ENCODE peak calls at places on chromosomes 2 and 18, in six cellular contexts. One of them, this sample, is unnamed. For H3K4me1, the result is how much of the 10 kb centered on the place peaks cover.

GRCh38 chr2:9138507-9139085 is 68.0 kb upstream of the ASAP2 start:
- DNase-seq in thyroid gland: no peak
- DNase-seq in stomach: no peak
- DNase-seq in A549: peak
- DNase-seq in breast epithelium: no peak
- DNase-seq in upper lobe of left lung: no peak
- DNase-seq in this sample: no peak

GRCh38 chr2:232142049-232142448 is 180.5 kb downstream of the DIS3L2 start:
- DNase-seq in breast epithelium: no peak
- DNase-seq in stomach: no peak
- DNase-seq in upper lobe of left lung: no peak
- DNase-seq in A549: peak
- DNase-seq in thyroid gland: peak
- DNase-seq in this sample: no peak

GRCh38 chr2:17800693-17801458 is 15.4 kb upstream of the MSGN1 start:
- DNase-seq in upper lobe of left lung: no peak
- DNase-seq in breast epithelium: no peak
- DNase-seq in stomach: no peak
- DNase-seq in thyroid gland: no peak
- DNase-seq in A549: no peak
- DNase-seq in this sample: no peak

GRCh38 chr18:36522503-36522902 is 225.0 kb downstream of the FHOD3 start:
- DNase-seq in breast epithelium: no peak
- DNase-seq in A549: no peak
- DNase-seq in thyroid gland: no peak
- DNase-seq in stomach: no peak
- DNase-seq in upper lobe of left lung: no peak
- DNase-seq in this sample: no peak

GRCh38 chr2:121491566-121491965 is 39.1 kb upstream of the RNU4ATAC start:
- DNase-seq in stomach: no peak
- DNase-seq in thyroid gland: no peak
- DNase-seq in upper lobe of left lung: no peak
- DNase-seq in A549: no peak
- DNase-seq in breast epithelium: no peak
- DNase-seq in this sample: no peak

GRCh38 chr2:48145845-48146452 is 239.7 kb upstream of the FBXO11 start:
- DNase-seq in upper lobe of left lung: peak
- DNase-seq in breast epithelium: no peak
- DNase-seq in A549: no peak
- DNase-seq in stomach: no peak
- DNase-seq in thyroid gland: no peak
- DNase-seq in this sample: no peak

GRCh38 chr18:8046421-8046820 is 479.3 kb downstream of the PTPRM start:
- DNase-seq in A549: no peak
- DNase-seq in upper lobe of left lung: no peak
- DNase-seq in breast epithelium: no peak
- DNase-seq in thyroid gland: no peak
- DNase-seq in stomach: no peak
- DNase-seq in this sample: no peak

GRCh38 chr2:52465267-52465666 is 1302.3 kb upstream of the CHAC2 start:
- DNase-seq in thyroid gland: no peak
- DNase-seq in upper lobe of left lung: no peak
- DNase-seq in breast epithelium: no peak
- DNase-seq in A549: no peak
- DNase-seq in stomach: no peak
- DNase-seq in this sample: no peak

GRCh38 chr2:26246818-26247217 is 2.1 kb downstream of the HADHB start:
- DNase-seq in stomach: no peak
- DNase-seq in upper lobe of left lung: no peak
- DNase-seq in A549: peak
- DNase-seq in breast epithelium: no peak
- DNase-seq in thyroid gland: no peak
- DNase-seq in this sample: peak

GRCh38 chr2:26245810-26246209 is 1.1 kb downstream of the HADHB start:
- DNase-seq in breast epithelium: no peak
- DNase-seq in A549: no peak
- DNase-seq in upper lobe of left lung: no peak
- DNase-seq in stomach: no peak
- DNase-seq in thyroid gland: no peak
- DNase-seq in this sample: no peak

GRCh38 chr2:26243643-26244478 is 571 bp downstream of the HADHA start:
- DNase-seq in breast epithelium: no peak
- DNase-seq in upper lobe of left lung: peak
- DNase-seq in A549: peak
- DNase-seq in thyroid gland: no peak
- DNase-seq in stomach: peak
- DNase-seq in this sample: no peak

GRCh38 chr2:26245231-26245732 is 543 bp downstream of the HADHB start:
- DNase-seq in stomach: peak
- DNase-seq in A549: no peak
- DNase-seq in thyroid gland: peak
- DNase-seq in breast epithelium: no peak
- DNase-seq in upper lobe of left lung: peak
- DNase-seq in this sample: no peak

DNA sequence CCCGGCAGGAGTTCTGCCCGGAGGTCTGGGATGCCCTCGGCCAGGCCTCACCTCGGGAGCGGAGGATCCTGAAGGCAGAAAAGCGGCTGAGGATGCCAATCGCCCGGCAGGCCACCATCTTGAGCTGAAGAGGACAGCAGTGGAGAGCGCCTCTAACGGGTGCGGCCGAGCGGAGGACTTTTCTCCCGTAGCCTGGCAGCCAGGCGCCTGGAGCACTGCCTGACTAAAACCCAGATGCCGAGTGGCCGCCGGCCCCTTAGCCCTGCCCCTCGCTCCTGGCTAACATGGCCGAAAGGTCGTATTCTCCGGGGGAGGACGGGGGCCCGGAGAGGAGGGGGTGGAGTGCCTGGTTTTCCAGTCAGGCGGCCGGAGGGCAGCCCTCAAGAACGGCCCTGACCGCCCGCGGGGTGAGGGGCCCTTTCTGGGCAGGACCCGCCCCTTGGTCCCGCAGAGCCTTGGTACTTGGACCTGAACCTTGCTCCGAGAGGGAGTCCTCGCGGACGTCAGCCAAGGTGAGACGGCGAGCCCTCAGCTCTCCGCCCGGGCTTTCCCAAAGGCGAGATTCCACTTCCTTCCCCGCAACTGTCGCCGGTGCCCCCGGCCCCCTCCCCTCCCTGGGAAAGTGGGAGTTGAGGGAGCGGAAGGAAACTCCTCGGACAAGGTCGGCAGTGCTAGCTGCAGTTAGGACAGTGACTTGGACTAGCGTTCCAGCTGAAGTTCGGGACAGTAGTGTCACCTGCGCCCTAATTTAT is at the start of the genes HADHA and HADHB:
- DNase-seq in breast epithelium: peak
- DNase-seq in upper lobe of left lung: peak
- DNase-seq in thyroid gland: peak
- DNase-seq in stomach: peak
- DNase-seq in A549: peak
- DNase-seq in this sample: peak
- TF ChIP-seq POLR2A in breast epithelium: peak
- TF ChIP-seq POLR2A in upper lobe of left lung: peak
- TF ChIP-seq POLR2A in thyroid gland: peak
- TF ChIP-seq POLR2A in stomach: peak
- TF ChIP-seq POLR2A in A549: peak
- TF ChIP-seq POLR2A in this sample: no peak

DNA sequence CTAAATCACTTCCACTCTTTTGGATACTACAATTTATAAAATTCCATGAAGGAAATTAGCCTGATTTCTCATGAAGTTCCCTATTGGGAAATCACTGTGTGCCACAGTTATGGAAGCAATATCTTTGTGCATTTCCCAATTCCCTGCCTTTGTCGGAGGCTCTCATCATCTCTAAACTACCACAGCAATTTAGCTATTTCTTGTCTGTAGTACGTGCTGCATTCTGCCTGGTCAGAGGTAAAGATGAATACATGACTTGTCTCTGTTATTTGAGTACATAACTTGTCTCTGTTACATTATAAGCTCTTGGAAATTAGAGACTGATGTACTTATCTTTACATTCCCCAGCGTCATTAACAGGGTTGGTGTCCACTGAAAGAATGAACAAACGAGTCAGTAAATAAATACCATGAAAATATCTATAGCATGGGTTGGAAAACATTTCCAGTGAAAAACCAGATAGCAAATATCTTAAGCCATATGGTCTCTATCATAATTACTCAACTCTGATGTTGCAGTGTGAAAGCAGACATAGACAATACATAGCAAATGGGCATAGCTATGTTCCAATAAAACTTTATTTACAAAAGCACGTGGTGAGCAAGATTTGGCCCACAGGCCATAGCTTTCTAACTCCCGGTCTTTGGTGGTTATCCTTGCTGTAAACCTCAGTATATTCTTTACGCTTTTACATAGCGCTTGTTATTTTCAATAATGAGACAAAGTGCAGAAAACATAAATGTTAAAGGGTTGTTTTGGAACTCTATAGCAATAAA is 78.8 kb downstream of the BCL2 start:
- DNase-seq in upper lobe of left lung: no peak
- DNase-seq in A549: no peak
- DNase-seq in stomach: no peak
- DNase-seq in breast epithelium: no peak
- DNase-seq in thyroid gland: no peak
- DNase-seq in this sample: no peak
- H3K27ac ChIP-seq in upper lobe of left lung: no peak
- H3K27ac ChIP-seq in A549: no peak
- H3K27ac ChIP-seq in stomach: no peak
- H3K27ac ChIP-seq in breast epithelium: peak
- H3K27ac ChIP-seq in thyroid gland: peak
- H3K27ac ChIP-seq in this sample: no peak

GRCh38 chr2:160389875-160390274 is 103.7 kb downstream of the RBMS1 start:
- DNase-seq in thyroid gland: no peak
- DNase-seq in stomach: no peak
- DNase-seq in breast epithelium: no peak
- DNase-seq in A549: peak
- DNase-seq in upper lobe of left lung: no peak
- DNase-seq in this sample: no peak
- H3K4me1 ChIP-seq in thyroid gland: under half
- H3K4me1 ChIP-seq in stomach: half or more
- H3K4me1 ChIP-seq in breast epithelium: under half
- H3K4me1 ChIP-seq in A549: half or more
- H3K4me1 ChIP-seq in upper lobe of left lung: half or more
- H3K4me1 ChIP-seq in this sample: half or more

DNA sequence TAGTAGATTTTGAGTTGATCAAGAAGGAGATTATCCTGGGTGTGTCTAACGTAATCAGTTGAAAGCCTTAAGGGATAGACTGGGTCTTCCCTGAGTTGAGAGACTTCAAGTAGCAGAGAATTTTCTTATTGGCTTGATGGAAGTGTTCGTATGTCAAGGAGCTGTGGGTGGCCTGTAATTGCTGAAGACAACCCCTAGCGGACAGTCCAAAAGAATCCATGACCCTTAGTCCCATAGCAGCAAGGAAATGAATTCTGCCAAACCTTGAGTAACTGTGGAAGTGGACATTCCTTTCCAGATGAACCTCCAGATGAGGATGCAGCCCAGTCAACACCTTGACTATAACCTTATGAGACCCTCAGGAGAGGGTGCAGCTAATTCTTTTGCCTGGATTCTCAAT is 786.3 kb downstream of the SOCS6 start:
- DNase-seq in upper lobe of left lung: no peak
- DNase-seq in breast epithelium: no peak
- DNase-seq in stomach: no peak
- DNase-seq in A549: peak
- DNase-seq in thyroid gland: no peak
- DNase-seq in this sample: no peak
- TF ChIP-seq POLR2A in upper lobe of left lung: no peak
- TF ChIP-seq POLR2A in breast epithelium: no peak
- TF ChIP-seq POLR2A in stomach: no peak
- TF ChIP-seq POLR2A in A549: no peak
- TF ChIP-seq POLR2A in thyroid gland: no peak
- TF ChIP-seq POLR2A in this sample: no peak

GRCh38 chr2:40105593-40105992 is 326.5 kb upstream of the THUMPD2 start:
- DNase-seq in stomach: no peak
- DNase-seq in A549: no peak
- DNase-seq in upper lobe of left lung: no peak
- DNase-seq in breast epithelium: no peak
- DNase-seq in thyroid gland: peak
- DNase-seq in this sample: no peak

GRCh38 chr2:40103163-40103562 is 324.1 kb upstream of the THUMPD2 start:
- DNase-seq in A549: no peak
- DNase-seq in upper lobe of left lung: no peak
- DNase-seq in breast epithelium: no peak
- DNase-seq in thyroid gland: no peak
- DNase-seq in stomach: no peak
- DNase-seq in this sample: no peak

GRCh38 chr2:40106061-40106460 is 327.0 kb upstream of the THUMPD2 start:
- DNase-seq in A549: no peak
- DNase-seq in stomach: no peak
- DNase-seq in thyroid gland: no peak
- DNase-seq in upper lobe of left lung: no peak
- DNase-seq in breast epithelium: no peak
- DNase-seq in this sample: no peak

GRCh38 chr2:40101076-40101688 is 322.1 kb upstream of the THUMPD2 start:
- DNase-seq in stomach: no peak
- DNase-seq in thyroid gland: no peak
- DNase-seq in upper lobe of left lung: no peak
- DNase-seq in A549: no peak
- DNase-seq in breast epithelium: no peak
- DNase-seq in this sample: no peak

GRCh38 chr2:40103590-40103989 is 324.5 kb upstream of the THUMPD2 start:
- DNase-seq in breast epithelium: no peak
- DNase-seq in A549: no peak
- DNase-seq in stomach: no peak
- DNase-seq in upper lobe of left lung: no peak
- DNase-seq in thyroid gland: no peak
- DNase-seq in this sample: no peak
- H3K27ac ChIP-seq in breast epithelium: no peak
- H3K27ac ChIP-seq in A549: no peak
- H3K27ac ChIP-seq in stomach: no peak
- H3K27ac ChIP-seq in upper lobe of left lung: no peak
- H3K27ac ChIP-seq in thyroid gland: no peak
- H3K27ac ChIP-seq in this sample: no peak

GRCh38 chr2:204670756-204671155 is 125.5 kb downstream of the PARD3B start:
- DNase-seq in thyroid gland: no peak
- DNase-seq in A549: no peak
- DNase-seq in breast epithelium: no peak
- DNase-seq in stomach: no peak
- DNase-seq in upper lobe of left lung: no peak
- DNase-seq in this sample: no peak
- H3K4me1 ChIP-seq in thyroid gland: under half
- H3K4me1 ChIP-seq in A549: under half
- H3K4me1 ChIP-seq in breast epithelium: under half
- H3K4me1 ChIP-seq in stomach: under half
- H3K4me1 ChIP-seq in upper lobe of left lung: under half
- H3K4me1 ChIP-seq in this sample: under half

GRCh38 chr2:5524551-5524950 is 167.6 kb upstream of the SOX11 start:
- DNase-seq in stomach: no peak
- DNase-seq in A549: no peak
- DNase-seq in breast epithelium: no peak
- DNase-seq in thyroid gland: no peak
- DNase-seq in upper lobe of left lung: no peak
- DNase-seq in this sample: no peak
- TF ChIP-seq POLR2A in stomach: no peak
- TF ChIP-seq POLR2A in A549: no peak
- TF ChIP-seq POLR2A in breast epithelium: no peak
- TF ChIP-seq POLR2A in thyroid gland: no peak
- TF ChIP-seq POLR2A in upper lobe of left lung: no peak
- TF ChIP-seq POLR2A in this sample: no peak

This sample was measured in heart left ventricle.